ENCODE peak calls at places on chromosomes 6 and 20, in eight cellular contexts. One of them, this sample, is unnamed.

GRCh38 chr6:44456070-44456965 is 68.8 kb downstream of the CDC5L start:
- DNase-seq in cardiac fibroblast: peak; percentile 73
- DNase-seq in neural progenitor cell: peak; percentile 56
- DNase-seq in NCI-H345: peak; percentile 49
- DNase-seq in NCI-H774: peak; percentile 30
- DNase-seq in psoas muscle: peak; percentile 65
- DNase-seq in hypothalamus: no peak
- DNase-seq in RCC 7860: peak; percentile 52
- DNase-seq in this sample: peak; percentile 45

GRCh38 chr20:17910828-17911294 is 57.7 kb downstream of the SNX5 start:
- DNase-seq in RCC 7860: peak; percentile 43
- DNase-seq in NCI-H774: no peak
- DNase-seq in cardiac fibroblast: peak; percentile 96
- DNase-seq in hypothalamus: no peak
- DNase-seq in NCI-H345: no peak
- DNase-seq in neural progenitor cell: no peak
- DNase-seq in psoas muscle: peak; percentile 67
- DNase-seq in this sample: no peak

GRCh38 chr20:34705383-34706021 is 1.4 kb downstream of the TP53INP2 start:
- DNase-seq in cardiac fibroblast: peak; percentile 46
- DNase-seq in NCI-H774: no peak
- DNase-seq in NCI-H345: peak; percentile 20
- DNase-seq in neural progenitor cell: no peak
- DNase-seq in psoas muscle: no peak
- DNase-seq in RCC 7860: no peak
- DNase-seq in hypothalamus: no peak
- DNase-seq in this sample: no peak

GRCh38 chr6:16805190-16805860 is 44.1 kb upstream of the ATXN1 start:
- DNase-seq in NCI-H345: peak; percentile 32
- DNase-seq in psoas muscle: no peak
- DNase-seq in RCC 7860: no peak
- DNase-seq in cardiac fibroblast: no peak
- DNase-seq in NCI-H774: no peak
- DNase-seq in hypothalamus: no peak
- DNase-seq in neural progenitor cell: no peak
- DNase-seq in this sample: peak; percentile 23

GRCh38 chr6:17656644-17657043 is 50.1 kb downstream of the NUP153 start:
- DNase-seq in RCC 7860: no peak
- DNase-seq in NCI-H345: no peak
- DNase-seq in hypothalamus: no peak
- DNase-seq in neural progenitor cell: no peak
- DNase-seq in NCI-H774: no peak
- DNase-seq in cardiac fibroblast: peak; percentile 18
- DNase-seq in psoas muscle: no peak
- DNase-seq in this sample: no peak

GRCh38 chr6:168417660-168418059 is 23.3 kb upstream of the SMOC2 start:
- DNase-seq in psoas muscle: no peak
- DNase-seq in RCC 7860: no peak
- DNase-seq in NCI-H774: no peak
- DNase-seq in neural progenitor cell: no peak
- DNase-seq in cardiac fibroblast: no peak
- DNase-seq in NCI-H345: no peak
- DNase-seq in hypothalamus: no peak
- DNase-seq in this sample: no peak

GRCh38 chr6:31927242-31927867 is at the start of gene C2:
- DNase-seq in NCI-H345: no peak
- DNase-seq in NCI-H774: no peak
- DNase-seq in neural progenitor cell: no peak
- DNase-seq in RCC 7860: no peak
- DNase-seq in psoas muscle: no peak
- DNase-seq in hypothalamus: no peak
- DNase-seq in cardiac fibroblast: no peak
- DNase-seq in this sample: no peak

GRCh38 chr6:117549606-117550005 is 52.7 kb downstream of the GOPC start:
- DNase-seq in neural progenitor cell: no peak
- DNase-seq in NCI-H774: no peak
- DNase-seq in RCC 7860: no peak
- DNase-seq in psoas muscle: no peak
- DNase-seq in cardiac fibroblast: no peak
- DNase-seq in hypothalamus: no peak
- DNase-seq in NCI-H345: no peak
- DNase-seq in this sample: no peak

GRCh38 chr6:80638222-80639055 is 532.0 kb downstream of the BCKDHB start:
- DNase-seq in NCI-H774: peak; percentile 94
- DNase-seq in psoas muscle: no peak
- DNase-seq in hypothalamus: no peak
- DNase-seq in cardiac fibroblast: peak; percentile 94
- DNase-seq in NCI-H345: peak; percentile 34
- DNase-seq in neural progenitor cell: no peak
- DNase-seq in RCC 7860: peak; percentile 79
- DNase-seq in this sample: peak; percentile 66

GRCh38 chr6:111788779-111789276 is 84.4 kb downstream of the FYN start:
- DNase-seq in NCI-H774: no peak
- DNase-seq in RCC 7860: peak; percentile 21
- DNase-seq in neural progenitor cell: peak; percentile 54
- DNase-seq in psoas muscle: no peak
- DNase-seq in hypothalamus: no peak
- DNase-seq in NCI-H345: no peak
- DNase-seq in cardiac fibroblast: no peak
- DNase-seq in this sample: no peak

GRCh38 chr6:27617046-27617687 is 144.3 kb upstream of the ZNF184 start:
- DNase-seq in hypothalamus: no peak
- DNase-seq in cardiac fibroblast: peak; percentile 43
- DNase-seq in NCI-H345: no peak
- DNase-seq in neural progenitor cell: peak; percentile 51
- DNase-seq in psoas muscle: no peak
- DNase-seq in NCI-H774: no peak
- DNase-seq in RCC 7860: no peak
- DNase-seq in this sample: peak; percentile 34

GRCh38 chr20:57660510-57661199 is 40.4 kb upstream of the ZBP1 start:
- DNase-seq in NCI-H774: no peak
- DNase-seq in hypothalamus: no peak
- DNase-seq in neural progenitor cell: no peak
- DNase-seq in psoas muscle: peak; percentile 13
- DNase-seq in RCC 7860: no peak
- DNase-seq in NCI-H345: no peak
- DNase-seq in cardiac fibroblast: no peak
- DNase-seq in this sample: no peak

GRCh38 chr6:115882174-115882573 is 178.5 kb downstream of the FRK start:
- DNase-seq in hypothalamus: no peak
- DNase-seq in psoas muscle: no peak
- DNase-seq in cardiac fibroblast: no peak
- DNase-seq in NCI-H774: no peak
- DNase-seq in RCC 7860: no peak
- DNase-seq in neural progenitor cell: no peak
- DNase-seq in NCI-H345: no peak
- DNase-seq in this sample: no peak

GRCh38 chr6:7901056-7901455 is 9.5 kb downstream of the TXNDC5 start:
- DNase-seq in hypothalamus: no peak
- DNase-seq in NCI-H345: no peak
- DNase-seq in NCI-H774: no peak
- DNase-seq in cardiac fibroblast: no peak
- DNase-seq in neural progenitor cell: no peak
- DNase-seq in RCC 7860: no peak
- DNase-seq in psoas muscle: no peak
- DNase-seq in this sample: no peak

GRCh38 chr6:15089569-15090144 is 156.2 kb upstream of the JARID2 start:
- DNase-seq in RCC 7860: no peak
- DNase-seq in NCI-H345: no peak
- DNase-seq in hypothalamus: no peak
- DNase-seq in cardiac fibroblast: no peak
- DNase-seq in psoas muscle: no peak
- DNase-seq in NCI-H774: peak; percentile 9
- DNase-seq in neural progenitor cell: no peak
- DNase-seq in this sample: peak; percentile 57

GRCh38 chr6:4920914-4921410 is 82.9 kb downstream of the RPP40 start:
- DNase-seq in RCC 7860: peak; percentile 6
- DNase-seq in hypothalamus: no peak
- DNase-seq in psoas muscle: no peak
- DNase-seq in NCI-H345: no peak
- DNase-seq in NCI-H774: no peak
- DNase-seq in neural progenitor cell: no peak
- DNase-seq in cardiac fibroblast: no peak
- DNase-seq in this sample: no peak

GRCh38 chr6:125019873-125020272 is 57.6 kb downstream of the RNF217 start:
- DNase-seq in NCI-H774: no peak
- DNase-seq in RCC 7860: no peak
- DNase-seq in cardiac fibroblast: no peak
- DNase-seq in neural progenitor cell: no peak
- DNase-seq in psoas muscle: no peak
- DNase-seq in hypothalamus: no peak
- DNase-seq in NCI-H345: no peak
- DNase-seq in this sample: peak; percentile 42

GRCh38 chr20:59023616-59024015 is 4.4 kb downstream of the TUBB1 start:
- DNase-seq in NCI-H774: no peak
- DNase-seq in RCC 7860: no peak
- DNase-seq in neural progenitor cell: no peak
- DNase-seq in hypothalamus: no peak
- DNase-seq in psoas muscle: no peak
- DNase-seq in cardiac fibroblast: no peak
- DNase-seq in NCI-H345: no peak
- DNase-seq in this sample: no peak

GRCh38 chr6:97205936-97206335 is 77.1 kb downstream of the MMS22L start:
- DNase-seq in neural progenitor cell: peak; percentile 30
- DNase-seq in RCC 7860: no peak
- DNase-seq in psoas muscle: no peak
- DNase-seq in hypothalamus: no peak
- DNase-seq in NCI-H774: no peak
- DNase-seq in NCI-H345: no peak
- DNase-seq in cardiac fibroblast: no peak
- DNase-seq in this sample: no peak

This sample was measured in NCI-H2081.